ENCODE peak calls at places on chromosomes 7 and 10, in four cellular contexts. One of them, this sample, is unnamed.

GRCh38 chr10:44259090-44259874 is 125.6 kb downstream of the CXCL12 start:
- DNase-seq in Caco-2: peak; percentile 66
- DNase-seq in GM06990: no peak
- DNase-seq in ovary: no peak
- DNase-seq in this sample: no peak

GRCh38 chr7:99305473-99306260 is 20.0 kb upstream of the ARPC1A start:
- DNase-seq in Caco-2: no peak
- DNase-seq in GM06990: no peak
- DNase-seq in ovary: no peak
- DNase-seq in this sample: no peak

GRCh38 chr10:126331101-126331500 is 57.2 kb downstream of the ADAM12 start:
- DNase-seq in Caco-2: no peak
- DNase-seq in GM06990: no peak
- DNase-seq in ovary: no peak
- DNase-seq in this sample: peak; percentile 14

GRCh38 chr7:1668486-1668931 is 1.6 kb upstream of the ELFN1 start:
- DNase-seq in Caco-2: peak; percentile 45
- DNase-seq in GM06990: no peak
- DNase-seq in ovary: peak; percentile 30
- DNase-seq in this sample: no peak

GRCh38 chr10:92691042-92691590 is 1.4 kb downstream of the HHEX start:
- DNase-seq in Caco-2: no peak
- DNase-seq in GM06990: peak; percentile 32
- DNase-seq in ovary: no peak
- DNase-seq in this sample: no peak

GRCh38 chr7:68537228-68538071 is 1060.8 kb upstream of the AUTS2 start:
- DNase-seq in Caco-2: no peak
- DNase-seq in GM06990: no peak
- DNase-seq in ovary: no peak
- DNase-seq in this sample: no peak

GRCh38 chr7:111409714-111410422 is 152.4 kb downstream of the IMMP2L start:
- DNase-seq in Caco-2: no peak
- DNase-seq in GM06990: no peak
- DNase-seq in ovary: no peak
- DNase-seq in this sample: no peak

GRCh38 chr10:117477961-117478670 is 64.4 kb upstream of the EMX2 start:
- DNase-seq in Caco-2: no peak
- DNase-seq in GM06990: no peak
- DNase-seq in ovary: no peak
- DNase-seq in this sample: no peak

GRCh38 chr10:92342801-92343200 is 51.8 kb downstream of the MARCHF5 start:
- DNase-seq in Caco-2: no peak
- DNase-seq in GM06990: no peak
- DNase-seq in ovary: no peak
- DNase-seq in this sample: peak; percentile 14

DNA sequence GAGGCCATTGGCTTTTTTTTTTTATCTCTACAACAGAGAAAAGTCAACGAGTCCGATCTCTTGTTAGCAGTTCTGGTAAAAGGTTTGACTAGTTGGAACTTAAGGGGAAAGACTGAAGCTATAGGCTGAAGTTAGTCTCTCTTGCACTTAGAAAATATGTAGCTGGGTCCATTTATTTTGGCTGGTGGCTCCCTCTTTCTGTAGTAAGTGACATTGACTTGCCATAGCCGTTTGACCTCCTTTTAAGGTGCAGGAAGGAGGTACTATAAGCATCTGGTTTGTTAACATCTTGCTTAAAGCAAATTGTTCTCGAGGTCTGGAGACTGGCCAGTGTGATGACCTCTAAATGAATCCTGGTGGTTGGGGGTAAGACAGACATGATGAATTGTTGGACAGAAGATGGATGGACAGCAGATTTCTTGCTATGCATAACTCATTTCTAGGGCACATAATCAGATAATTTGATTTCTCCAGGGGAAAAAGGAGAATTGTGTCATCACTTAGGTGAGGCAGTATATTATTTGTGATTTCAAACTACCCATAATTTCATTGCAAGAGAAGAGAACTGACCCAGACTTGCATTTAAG is 356.3 kb upstream of the GALNT17 start:
- DNase-seq in Caco-2: no peak
- DNase-seq in GM06990: no peak
- DNase-seq in ovary: no peak
- DNase-seq in this sample: no peak
- TF ChIP-seq CTCF in Caco-2: peak; percentile 30
- TF ChIP-seq CTCF in GM06990: peak; percentile 59
- TF ChIP-seq CTCF in ovary: no peak
- TF ChIP-seq CTCF in this sample: no peak

GRCh38 chr10:13678444-13678843 is 91.7 kb downstream of the PRPF18 start:
- DNase-seq in Caco-2: no peak
- DNase-seq in GM06990: no peak
- DNase-seq in ovary: no peak
- DNase-seq in this sample: no peak

GRCh38 chr10:13672505-13672904 is 85.7 kb downstream of the PRPF18 start:
- DNase-seq in Caco-2: no peak
- DNase-seq in GM06990: no peak
- DNase-seq in ovary: no peak
- DNase-seq in this sample: no peak

GRCh38 chr10:13671874-13672273 is 85.1 kb downstream of the PRPF18 start:
- DNase-seq in Caco-2: no peak
- DNase-seq in GM06990: no peak
- DNase-seq in ovary: no peak
- DNase-seq in this sample: no peak

GRCh38 chr10:13673165-13673564 is 86.4 kb downstream of the PRPF18 start:
- DNase-seq in Caco-2: no peak
- DNase-seq in GM06990: no peak
- DNase-seq in ovary: no peak
- DNase-seq in this sample: no peak

DNA sequence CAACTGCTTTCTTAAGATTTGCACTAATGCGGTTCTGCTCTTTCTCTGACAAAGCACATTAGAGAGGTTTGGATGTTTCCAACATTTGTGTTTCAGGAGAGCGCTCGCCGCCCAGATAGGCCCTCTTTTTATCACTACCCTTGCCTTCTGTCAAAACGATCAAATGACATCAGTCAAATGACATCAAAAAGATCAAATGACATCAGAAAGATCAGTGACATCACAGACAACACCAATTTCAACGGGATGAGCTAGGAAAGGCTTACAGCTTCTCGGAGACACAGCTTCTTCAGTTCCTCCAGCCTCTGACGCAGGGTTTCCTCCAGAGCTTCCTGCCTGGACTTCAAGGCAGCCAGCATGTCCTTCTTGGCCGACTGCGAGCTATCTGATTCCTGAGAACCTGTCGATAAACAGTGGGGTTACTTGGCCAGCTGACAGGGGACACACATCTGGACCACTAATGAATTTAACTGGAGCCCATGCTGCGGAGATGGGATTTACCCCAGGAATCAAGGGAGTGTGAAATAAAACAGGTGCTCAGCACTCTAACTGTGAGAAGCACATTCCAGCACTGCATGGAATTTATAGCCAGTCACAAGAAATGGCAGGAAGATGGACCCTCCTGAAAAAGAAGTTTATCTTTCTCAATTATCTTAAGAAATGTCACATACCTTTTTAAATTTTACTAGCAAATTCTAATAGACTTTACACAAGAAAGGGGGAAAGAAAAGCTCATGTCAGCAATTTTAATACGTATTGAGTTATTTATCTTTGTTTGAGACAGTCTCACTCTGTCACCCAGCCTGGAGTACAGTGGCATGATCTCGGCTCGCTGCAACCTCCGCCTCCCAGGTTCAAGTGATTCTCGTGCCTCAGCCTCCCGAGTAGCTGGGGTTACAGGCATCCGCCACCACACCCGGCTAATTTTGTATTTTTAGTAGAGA is 88.2 kb downstream of the PRPF18 start:
- DNase-seq in Caco-2: no peak
- DNase-seq in GM06990: no peak
- DNase-seq in ovary: no peak
- DNase-seq in this sample: no peak
- H3K36me3 ChIP-seq in Caco-2: peaks cover 6% of the 10 kb centered on the region
- H3K36me3 ChIP-seq in GM06990: peaks cover 19% of the 10 kb centered on the region
- H3K36me3 ChIP-seq in ovary: no peaks in the 10 kb centered on the region
- H3K36me3 ChIP-seq in this sample: peaks cover 3% of the 10 kb centered on the region

GRCh38 chr7:112882506-112882905 is 92.3 kb upstream of the TMEM168 start:
- DNase-seq in Caco-2: no peak
- DNase-seq in GM06990: no peak
- DNase-seq in ovary: no peak
- DNase-seq in this sample: no peak
- H3K4me3 ChIP-seq in Caco-2: no peak overlapping the region
- H3K4me3 ChIP-seq in GM06990: no peak overlapping the region
- H3K4me3 ChIP-seq in ovary: no peak overlapping the region
- H3K4me3 ChIP-seq in this sample: no peak overlapping the region

GRCh38 chr10:3231951-3232730 is 59.6 kb upstream of the PITRM1 start:
- DNase-seq in Caco-2: no peak
- DNase-seq in GM06990: no peak
- DNase-seq in ovary: no peak
- DNase-seq in this sample: no peak
- TF ChIP-seq CTCF in Caco-2: no peak
- TF ChIP-seq CTCF in GM06990: no peak
- TF ChIP-seq CTCF in ovary: no peak
- TF ChIP-seq CTCF in this sample: peak; percentile 34

DNA sequence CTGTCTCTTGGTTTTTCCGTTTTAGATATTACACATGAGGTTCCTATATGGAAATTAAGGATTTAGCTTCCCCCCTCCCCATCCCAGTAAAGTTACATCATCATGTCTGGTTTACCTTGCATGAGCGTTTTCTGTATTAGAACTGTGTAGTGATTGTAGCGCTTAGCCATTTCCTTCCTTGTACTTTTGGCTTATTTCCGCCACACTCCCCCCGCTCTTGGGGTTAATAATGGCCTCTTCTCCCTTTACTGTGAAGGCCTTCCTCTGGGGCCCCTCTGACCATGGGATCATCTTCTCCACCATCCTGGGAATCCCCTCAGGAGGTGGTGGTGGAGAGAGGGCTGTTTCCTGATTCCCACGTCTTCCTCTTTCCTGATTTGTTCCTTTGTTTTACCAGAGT is 27.2 kb upstream of the AP5Z1 start:
- DNase-seq in Caco-2: no peak
- DNase-seq in GM06990: no peak
- DNase-seq in ovary: no peak
- DNase-seq in this sample: no peak
- H3K36me3 ChIP-seq in Caco-2: peaks cover 6% of the 10 kb centered on the region
- H3K36me3 ChIP-seq in GM06990: peaks cover 9% of the 10 kb centered on the region
- H3K36me3 ChIP-seq in ovary: no peaks in the 10 kb centered on the region
- H3K36me3 ChIP-seq in this sample: peaks cover 11% of the 10 kb centered on the region

DNA sequence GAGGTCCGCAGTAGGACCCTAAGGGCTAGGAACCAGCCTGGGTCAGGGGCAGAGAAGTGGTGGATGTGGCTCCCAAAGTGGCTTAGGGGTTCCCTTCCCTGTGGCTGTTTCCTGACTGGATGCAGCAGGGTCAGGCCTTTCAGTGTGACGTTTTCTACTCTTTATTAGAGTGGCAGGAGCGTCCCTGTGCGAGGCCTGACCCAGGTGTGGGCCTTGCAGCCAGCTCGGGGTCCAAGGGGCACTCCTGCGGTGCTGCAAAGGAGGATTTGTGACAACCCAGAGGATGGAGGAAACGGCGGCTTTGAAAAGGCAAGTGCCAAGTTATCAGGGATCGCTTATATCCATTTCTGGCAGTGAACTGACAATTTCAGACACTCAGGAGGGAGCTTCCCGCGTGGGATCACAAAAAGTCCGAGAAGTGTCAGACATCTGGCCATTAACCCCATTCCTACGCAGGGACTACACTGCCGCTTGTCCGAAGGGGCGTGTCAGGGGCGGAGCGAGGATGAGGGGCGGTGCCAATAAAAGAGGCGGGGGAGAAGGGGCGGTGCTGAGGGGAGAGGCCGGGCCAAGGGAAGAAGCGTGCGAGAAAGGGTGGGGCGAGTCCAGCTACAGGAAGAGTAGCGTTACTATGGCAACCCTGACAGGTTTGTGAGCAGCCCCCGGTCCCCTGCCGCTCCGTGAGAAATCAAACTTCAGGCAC is 98.8 kb upstream of the ZNF722 start:
- DNase-seq in Caco-2: no peak
- DNase-seq in GM06990: peak; percentile 11
- DNase-seq in ovary: peak; percentile 93
- DNase-seq in this sample: no peak
- H3K4me3 ChIP-seq in Caco-2: no peak overlapping the region
- H3K4me3 ChIP-seq in GM06990: no peak overlapping the region
- H3K4me3 ChIP-seq in ovary: peak overlapping the region; percentile 41
- H3K4me3 ChIP-seq in this sample: no peak overlapping the region

GRCh38 chr10:133613699-133614098 is 12.9 kb downstream of the FRG2B start:
- DNase-seq in Caco-2: no peak
- DNase-seq in GM06990: no peak
- DNase-seq in ovary: no peak
- DNase-seq in this sample: no peak

GRCh38 chr10:133611079-133611478 is 15.5 kb downstream of the FRG2B start:
- DNase-seq in Caco-2: no peak
- DNase-seq in GM06990: no peak
- DNase-seq in ovary: no peak
- DNase-seq in this sample: no peak

GRCh38 chr10:133608855-133609254 is 17.7 kb downstream of the FRG2B start:
- DNase-seq in Caco-2: no peak
- DNase-seq in GM06990: no peak
- DNase-seq in ovary: no peak
- DNase-seq in this sample: no peak
- TF ChIP-seq CTCF in Caco-2: peak; percentile 31
- TF ChIP-seq CTCF in GM06990: peak; percentile 56
- TF ChIP-seq CTCF in ovary: no peak
- TF ChIP-seq CTCF in this sample: peak; percentile 63

GRCh38 chr10:24596531-24596930 is 127.2 kb downstream of the ARHGAP21 start:
- DNase-seq in Caco-2: no peak
- DNase-seq in GM06990: no peak
- DNase-seq in ovary: no peak
- DNase-seq in this sample: no peak

GRCh38 chr10:24597426-24597825 is 126.3 kb downstream of the ARHGAP21 start:
- DNase-seq in Caco-2: no peak
- DNase-seq in GM06990: no peak
- DNase-seq in ovary: no peak
- DNase-seq in this sample: no peak

GRCh38 chr10:24603333-24603732 is 120.4 kb downstream of the ARHGAP21 start:
- DNase-seq in Caco-2: no peak
- DNase-seq in GM06990: no peak
- DNase-seq in ovary: no peak
- DNase-seq in this sample: no peak

DNA sequence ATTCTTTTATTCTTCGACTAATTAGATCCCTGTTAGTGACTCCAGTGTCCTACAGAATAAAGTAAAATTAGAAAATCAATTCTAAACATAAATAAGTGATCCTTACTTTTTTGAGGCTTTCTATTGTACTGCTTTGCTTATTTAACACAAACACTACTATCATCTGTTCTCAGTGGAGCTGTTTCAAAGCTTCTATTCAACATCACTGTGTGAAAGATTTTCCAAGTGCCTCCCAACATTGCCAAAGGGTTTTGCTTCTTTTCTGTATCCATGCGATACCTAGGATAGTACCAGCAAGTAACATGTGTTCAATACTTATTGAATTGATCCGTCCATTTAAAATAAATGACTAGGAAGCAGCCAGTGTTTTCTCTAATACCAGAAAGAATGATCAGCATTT is 125.7 kb downstream of the ARHGAP21 start:
- DNase-seq in Caco-2: no peak
- DNase-seq in GM06990: no peak
- DNase-seq in ovary: no peak
- DNase-seq in this sample: no peak
- H3K36me3 ChIP-seq in Caco-2: no peaks in the 10 kb centered on the region
- H3K36me3 ChIP-seq in GM06990: no peaks in the 10 kb centered on the region
- H3K36me3 ChIP-seq in ovary: no peaks in the 10 kb centered on the region
- H3K36me3 ChIP-seq in this sample: peaks cover 7% of the 10 kb centered on the region

GRCh38 chr7:114087674-114088539 is 169.1 kb upstream of the PPP1R3A start:
- DNase-seq in Caco-2: no peak
- DNase-seq in GM06990: no peak
- DNase-seq in ovary: peak; percentile 45
- DNase-seq in this sample: no peak
- H3K4me3 ChIP-seq in Caco-2: no peak overlapping the region
- H3K4me3 ChIP-seq in GM06990: no peak overlapping the region
- H3K4me3 ChIP-seq in ovary: peak overlapping the region; percentile 80
- H3K4me3 ChIP-seq in this sample: no peak overlapping the region

This sample was measured in BJ.